ENCODE peak calls at places on chromosomes 7 and 10, in seven cellular contexts. L is tibial artery, B is HAP-1, E is heart left ventricle, D is neural progenitor cell, J is iPS DF 6.9, Q is BJ. W is an unnamed sample.
A peak's percentile ranks its signal among the peaks of the same experiment; 100 is the strongest.

GRCh38 chr10:105413997-105414396 is 772.9 kb downstream of the SORCS3 start:
- DNase-seq in J (no peak), D (no peak), E (no peak), Q (no peak), B (no peak), L (no peak), W (no peak)

GRCh38 chr10:97960269-97960869 is 70.1 kb downstream of the CRTAC1 start:
- DNase-seq in D (peak; percentile 39), E (no peak), L (no peak), Q (no peak), J (no peak), B (no peak), W (no peak)

GRCh38 chr7:122339145-122339904 is 34.8 kb upstream of the FEZF1 start:
- DNase-seq in L (no peak), B (no peak), Q (no peak), E (no peak), J (no peak), D (no peak), W (no peak)

GRCh38 chr7:50284296-50284695 is 20.2 kb upstream of the IKZF1 start:
- DNase-seq in Q (no peak), J (no peak), E (no peak), B (no peak), D (no peak), L (no peak), W (peak; percentile 55)

GRCh38 chr7:109763611-109764010 is 1193.9 kb downstream of the DNAJB9 start:
- DNase-seq in D (no peak), L (no peak), B (no peak), J (no peak), E (no peak), Q (no peak), W (no peak)

GRCh38 chr10:43057231-43057711 is 19.6 kb upstream of the RET start:
- DNase-seq in D (no peak), B (no peak), Q (no peak), L (no peak), E (no peak), J (no peak), W (no peak)

GRCh38 chr7:140062118-140062527 is 628 bp downstream of the PARP12 start:
- DNase-seq in J (no peak), L (no peak), B (no peak), D (no peak), Q (no peak), E (no peak), W (peak; percentile 61)

GRCh38 chr7:34096135-34096775 is 190.9 kb downstream of the BMPER start:
- DNase-seq in L (peak; percentile 89), J (no peak), B (no peak), E (peak; percentile 23), D (no peak), Q (peak; percentile 69), W (no peak)

GRCh38 chr7:70846208-70846607 is 285.7 kb upstream of the GALNT17 start:
- DNase-seq in L (no peak), B (no peak), Q (no peak), D (no peak), J (no peak), E (no peak), W (no peak)

GRCh38 chr7:110856704-110857103 is 234.2 kb upstream of the LRRN3 start:
- DNase-seq in L (no peak), Q (no peak), J (no peak), D (no peak), B (no peak), E (no peak), W (no peak)

GRCh38 chr7:27442446-27442845 is 199.8 kb downstream of the EVX1 start:
- DNase-seq in L (no peak), D (no peak), B (no peak), E (no peak), J (no peak), Q (no peak), W (no peak)

GRCh38 chr10:61822781-61823230 is 78.7 kb upstream of the ARID5B start:
- DNase-seq in Q (peak; percentile 50), D (no peak), L (no peak), J (no peak), E (no peak), B (no peak), W (no peak)

GRCh38 chr7:34787586-34787985 is 129.6 kb downstream of the NPSR1 start:
- DNase-seq in L (no peak), B (no peak), Q (no peak), D (no peak), J (no peak), E (no peak), W (no peak)

GRCh38 chr7:102063736-102064135 is 222.9 kb upstream of the SH2B2 start:
- DNase-seq in L (no peak), Q (peak; percentile 50), J (no peak), B (no peak), D (peak; percentile 59), E (no peak), W (peak; percentile 64)

GRCh38 chr10:48935141-48935540 is 4.5 kb downstream of the LRRC18 start:
- DNase-seq in B (no peak), Q (no peak), D (peak; percentile 15), E (no peak), L (no peak), J (no peak), W (no peak)

GRCh38 chr10:69272620-69273019 is 5.7 kb upstream of the HK1 start:
- DNase-seq in B (no peak), J (no peak), D (no peak), L (no peak), E (no peak), Q (no peak), W (no peak)

GRCh38 chr7:22452142-22452763 is 47.7 kb downstream of the STEAP1B start:
- DNase-seq in J (no peak), E (peak; percentile 62), Q (no peak), D (peak; percentile 81), L (no peak), B (peak; percentile 38), W (peak; percentile 82)

GRCh38 chr7:102463841-102464576 is 654 bp downstream of the ALKBH4 start:
- DNase-seq in J (no peak), B (no peak), D (peak; percentile 29), L (no peak), E (no peak), Q (no peak), W (no peak)

GRCh38 chr10:43846187-43846680 is 197.6 kb upstream of the ZNF32 start:
- DNase-seq in L (no peak), E (peak; percentile 62), D (no peak), J (no peak), B (no peak), Q (peak; percentile 64), W (peak; percentile 69)

GRCh38 chr10:3516191-3516590 is 268.8 kb downstream of the KLF6 start:
- DNase-seq in D (peak; percentile 63), J (no peak), Q (no peak), E (no peak), L (no peak), B (no peak), W (no peak)

GRCh38 chr10:34624323-34625153 is 190.6 kb downstream of the PARD3 start:
- DNase-seq in D (no peak), J (no peak), E (no peak), B (no peak), Q (no peak), L (no peak), W (no peak)

GRCh38 chr7:10688544-10688943 is 285.1 kb upstream of the PHF14 start:
- DNase-seq in B (no peak), E (no peak), J (no peak), L (no peak), Q (no peak), D (no peak), W (no peak)
- H3K36me3 ChIP-seq in B (no peaks in the 10 kb centered on the region), E (no peaks in the 10 kb centered on the region), J (no peaks in the 10 kb centered on the region), L (no peaks in the 10 kb centered on the region), Q (no peaks in the 10 kb centered on the region), D (no peaks in the 10 kb centered on the region), W (no peaks in the 10 kb centered on the region)

GRCh38 chr10:77820349-77820748 is 106.2 kb downstream of the DLG5 start:
- DNase-seq in J (no peak), D (no peak), B (no peak), Q (no peak), E (no peak), L (no peak), W (no peak)

GRCh38 chr10:77821036-77821435 is 105.5 kb downstream of the DLG5 start:
- DNase-seq in L (no peak), B (no peak), Q (no peak), D (no peak), E (no peak), J (no peak), W (no peak)

GRCh38 chr10:77823811-77824542 is 102.6 kb downstream of the DLG5 start:
- DNase-seq in L (no peak), Q (no peak), J (no peak), D (no peak), E (no peak), B (no peak), W (no peak)

GRCh38 chr10:77819210-77820140 is 107.1 kb downstream of the DLG5 start:
- DNase-seq in Q (no peak), L (no peak), E (no peak), B (no peak), J (no peak), D (no peak), W (no peak)

DNA sequence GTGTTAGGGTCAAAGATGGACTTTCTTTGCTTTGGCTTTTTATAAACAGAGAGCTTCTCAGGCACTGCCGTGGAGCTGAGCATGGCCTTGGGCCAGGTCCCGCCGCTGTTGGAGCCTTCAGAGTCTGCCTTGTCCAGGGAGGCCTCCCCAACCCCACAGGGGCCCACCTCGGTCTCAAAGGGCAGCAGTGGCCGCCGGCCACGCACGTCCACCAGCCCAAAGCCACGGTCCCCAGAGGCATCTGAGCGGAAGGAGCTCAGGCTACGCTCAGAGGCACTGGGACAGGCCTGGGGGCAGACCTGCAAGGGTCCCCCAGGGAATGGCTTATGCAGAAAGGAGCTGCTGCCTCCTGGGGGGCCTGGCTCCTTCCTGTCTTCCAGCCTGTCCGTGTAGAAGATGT is 105.0 kb downstream of the DLG5 start:
- DNase-seq in J (no peak), Q (no peak), E (no peak), D (no peak), B (no peak), L (no peak), W (no peak)
- H3K36me3 ChIP-seq in J (peaks cover 26% of the 10 kb centered on the region), Q (peaks cover 36% of the 10 kb centered on the region), E (peaks cover 32% of the 10 kb centered on the region), D (peaks cover 3% of the 10 kb centered on the region), B (peaks cover 23% of the 10 kb centered on the region), L (peaks cover 91% of the 10 kb centered on the region), W (peaks cover 78% of the 10 kb centered on the region)

GRCh38 chr7:99129001-99129400 is 14.9 kb downstream of the SMURF1 start:
- DNase-seq in B (no peak), D (no peak), L (no peak), E (no peak), J (no peak), Q (no peak), W (no peak)

GRCh38 chr7:99129536-99129935 is 14.4 kb downstream of the SMURF1 start:
- DNase-seq in J (no peak), E (no peak), L (no peak), Q (no peak), D (no peak), B (no peak), W (no peak)

GRCh38 chr7:99127636-99128035 is 16.3 kb downstream of the SMURF1 start:
- DNase-seq in L (no peak), E (no peak), Q (no peak), J (no peak), B (no peak), D (no peak), W (no peak)

GRCh38 chr7:99126921-99127553 is 16.9 kb downstream of the SMURF1 start:
- DNase-seq in E (no peak), D (no peak), B (peak; percentile 31), L (no peak), J (no peak), Q (no peak), W (no peak)

GRCh38 chr7:99128076-99128950 is 15.6 kb downstream of the SMURF1 start:
- DNase-seq in E (no peak), B (no peak), D (no peak), Q (no peak), L (no peak), J (no peak), W (no peak)
- H3K36me3 ChIP-seq in E (no peaks in the 10 kb centered on the region), B (no peaks in the 10 kb centered on the region), D (no peaks in the 10 kb centered on the region), Q (no peaks in the 10 kb centered on the region), L (no peaks in the 10 kb centered on the region), J (no peaks in the 10 kb centered on the region), W (no peaks in the 10 kb centered on the region)

GRCh38 chr10:99406149-99406548 is 24.3 kb downstream of the GOT1 start:
- DNase-seq in L (no peak), Q (no peak), E (no peak), J (no peak), D (no peak), B (no peak), W (no peak)
- H3K36me3 ChIP-seq in L (peaks cover 59% of the 10 kb centered on the region), Q (peaks cover 11% of the 10 kb centered on the region), E (peaks cover 52% of the 10 kb centered on the region), J (peaks cover 10% of the 10 kb centered on the region), D (peaks cover 3% of the 10 kb centered on the region), B (peaks cover 83% of the 10 kb centered on the region), W (peaks cover 74% of the 10 kb centered on the region)

W was measured in Peyer's patch.